ENCODE peak calls at places on chromosomes 6 and 20, in seven cellular contexts. R, F, J, W, D, O and G are unnamed samples.

GRCh38 chr6:167973092-167973880 is 24.2 kb upstream of the KIF25 start:
- DNase-seq in J (no peak), F (no peak), R (no peak), D (no peak), W (no peak), O (no peak), G (no peak)

GRCh38 chr20:31638317-31638716 is 605 bp downstream of the COX4I2 start:
- DNase-seq in R (no peak), D (no peak), F (no peak), O (no peak), J (no peak), W (no peak), G (no peak)

GRCh38 chr6:169395080-169395805 is 141.6 kb upstream of the THBS2 start:
- DNase-seq in J (no peak), O (no peak), F (no peak), R (no peak), W (no peak), D (peak), G (no peak)

GRCh38 chr20:61799928-61800327 is 265.8 kb downstream of the TAF4 start:
- DNase-seq in F (no peak), W (no peak), O (no peak), J (no peak), D (no peak), R (no peak), G (no peak)

GRCh38 chr6:137740347-137740746 is 126.7 kb upstream of the TNFAIP3 start:
- DNase-seq in R (no peak), F (no peak), D (no peak), W (no peak), O (peak), J (peak), G (no peak)

GRCh38 chr6:128057541-128058335 is 156.9 kb upstream of the THEMIS start:
- DNase-seq in J (peak), D (no peak), R (peak), W (no peak), F (no peak), O (peak), G (peak)

GRCh38 chr6:100880901-100881706 is at the start of gene ASCC3:
- DNase-seq in W (peak), O (peak), F (peak), J (peak), D (peak), R (peak), G (peak)

GRCh38 chr6:26123675-26124549 is 36.7 kb downstream of the HFE start:
- DNase-seq in O (peak), W (peak), D (peak), J (peak), F (peak), R (peak), G (peak)

GRCh38 chr6:128112494-128112893 is 211.6 kb upstream of the THEMIS start:
- DNase-seq in J (peak), R (no peak), F (no peak), W (no peak), O (no peak), D (no peak), G (no peak)

GRCh38 chr6:118719351-118720124 is 68.1 kb upstream of the CEP85L start:
- DNase-seq in W (no peak), F (no peak), D (no peak), R (no peak), O (peak), J (no peak), G (no peak)

GRCh38 chr6:42197574-42198362 is 3.0 kb upstream of the GUCA1B start:
- DNase-seq in W (no peak), F (no peak), O (peak), J (peak), R (peak), D (peak), G (peak)

GRCh38 chr20:50242863-50243609 is 52.4 kb downstream of the CEBPB start:
- DNase-seq in F (no peak), R (peak), O (no peak), W (no peak), J (no peak), D (peak), G (no peak)

GRCh38 chr6:83707829-83708545 is 914 bp downstream of the SNAP91 start:
- DNase-seq in O (peak), F (peak), W (peak), D (no peak), J (peak), R (peak), G (no peak)

GRCh38 chr6:71194730-71195129 is 93.9 kb upstream of the OGFRL1 start:
- DNase-seq in W (no peak), O (peak), D (peak), F (no peak), J (peak), R (peak), G (peak)

GRCh38 chr6:40956871-40957270 is 82.2 kb downstream of the UNC5CL start:
- DNase-seq in R (peak), W (no peak), O (peak), D (no peak), J (no peak), F (no peak), G (peak)

GRCh38 chr6:143592335-143592734 is 80.8 kb upstream of the FUCA2 start:
- DNase-seq in J (peak), R (no peak), F (no peak), D (peak), W (no peak), O (peak), G (no peak)

GRCh38 chr20:47278907-47279348 is 77.6 kb downstream of the ZMYND8 start:
- DNase-seq in F (no peak), W (no peak), R (peak), D (peak), J (no peak), O (peak), G (peak)

GRCh38 chr6:34074064-34074739 is 71.7 kb downstream of the GRM4 start:
- DNase-seq in W (no peak), O (no peak), R (no peak), D (no peak), J (no peak), F (no peak), G (no peak)

GRCh38 chr6:102848210-102848609 is 1454.7 kb downstream of the GRIK2 start:
- DNase-seq in O (no peak), R (no peak), W (no peak), D (no peak), F (no peak), J (no peak), G (no peak)

GRCh38 chr6:14017626-14018475 is 93.1 kb downstream of the RNF182 start:
- DNase-seq in J (no peak), D (no peak), O (no peak), R (no peak), F (peak), W (no peak), G (no peak)

GRCh38 chr20:50269111-50270033 is 78.7 kb downstream of the CEBPB start:
- DNase-seq in W (no peak), D (no peak), R (no peak), J (no peak), O (no peak), F (no peak), G (no peak)

GRCh38 chr20:21234816-21235215 is 68.3 kb upstream of the XRN2 start:
- DNase-seq in W (no peak), O (no peak), D (no peak), F (no peak), R (no peak), J (no peak), G (no peak)

GRCh38 chr6:28263946-28264345 is 3.0 kb upstream of the ZSCAN26 start:
- DNase-seq in R (no peak), J (no peak), F (no peak), D (no peak), O (peak), W (no peak), G (no peak)

GRCh38 chr20:46253391-46253790 is 54.9 kb downstream of the CDH22 start:
- DNase-seq in D (peak), F (no peak), J (no peak), R (no peak), W (no peak), O (peak), G (no peak)

GRCh38 chr20:49637238-49637637 is 69.3 kb upstream of the PTGIS start:
- DNase-seq in J (no peak), O (no peak), D (no peak), R (no peak), F (no peak), W (no peak), G (no peak)

GRCh38 chr6:35491558-35492541 is 5.0 kb downstream of the TEAD3 start:
- DNase-seq in D (no peak), R (no peak), O (peak), W (no peak), J (no peak), F (no peak), G (no peak)

GRCh38 chr20:6122873-6123649 is at the start of gene FERMT1:
- DNase-seq in F (peak), O (peak), D (peak), R (peak), J (peak), W (peak), G (peak)

DNA sequence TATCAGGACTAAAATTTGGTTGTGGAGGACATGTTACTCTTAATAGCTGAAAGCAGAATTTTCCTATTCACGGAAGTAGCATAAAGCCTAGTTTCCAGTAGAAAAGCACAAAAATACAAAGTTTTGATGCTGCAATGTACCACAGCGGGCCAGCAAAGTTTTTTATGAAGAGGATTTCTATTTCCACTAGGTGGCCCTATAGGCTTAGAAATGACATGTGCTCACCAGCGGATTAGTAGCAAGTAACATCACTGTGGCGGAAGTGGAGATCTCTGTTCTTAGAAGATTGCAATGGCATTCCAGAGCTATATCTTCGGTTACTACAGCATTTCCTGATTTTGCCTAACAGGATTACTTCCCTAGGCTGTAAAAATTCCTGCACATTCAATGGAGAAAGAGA is 1219.0 kb upstream of the EYS start:
- DNase-seq in F (no peak), D (peak), J (peak), R (peak), O (peak), W (no peak), G (no peak)
- TF ChIP-seq CTCF in F (no peak), D (peak), J (peak), R (no peak), O (no peak), W (peak), G (peak)

GRCh38 chr6:117547688-117548621 is 54.4 kb downstream of the GOPC start:
- DNase-seq in F (no peak), D (no peak), O (peak), W (no peak), J (no peak), R (peak), G (no peak)
- TF ChIP-seq CTCF in F (no peak), D (no peak), O (no peak), W (no peak), J (no peak), R (no peak), G (peak)

DNA sequence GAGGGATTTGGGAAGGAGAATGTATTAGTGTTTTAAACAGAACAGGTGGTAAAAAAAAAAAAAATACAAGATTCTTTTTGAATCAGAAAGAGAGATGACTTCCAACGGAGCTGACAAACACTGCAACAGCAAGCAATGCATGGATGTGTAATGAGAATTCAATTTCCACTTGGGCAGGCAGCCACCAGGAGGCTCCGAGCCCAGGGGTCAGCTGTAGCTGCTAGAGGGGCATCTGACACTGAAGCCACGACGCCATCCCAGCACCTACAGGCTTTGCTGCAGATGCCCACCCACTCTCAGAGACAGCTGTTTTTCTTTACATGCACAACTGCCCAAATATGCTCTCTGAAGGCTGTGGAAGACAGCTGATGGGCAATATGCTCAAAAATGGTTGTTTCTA is 75.4 kb downstream of the ELOVL5 start:
- DNase-seq in W (no peak), O (no peak), R (no peak), D (no peak), F (no peak), J (no peak), G (no peak)
- TF ChIP-seq CTCF in W (no peak), O (no peak), R (peak), D (no peak), F (no peak), J (peak), G (no peak)

GRCh38 chr6:113998811-113999210 is 27.9 kb upstream of the HDAC2 start:
- DNase-seq in J (no peak), F (no peak), D (no peak), O (no peak), W (no peak), R (no peak), G (no peak)

GRCh38 chr6:113995632-113996031 is 24.7 kb upstream of the HDAC2 start:
- DNase-seq in R (peak), O (peak), F (no peak), D (peak), J (peak), W (no peak), G (peak)

GRCh38 chr6:113997106-113997505 is 26.2 kb upstream of the HDAC2 start:
- DNase-seq in W (no peak), O (peak), R (peak), F (no peak), J (peak), D (peak), G (peak)

GRCh38 chr6:113999284-113999683 is 28.3 kb upstream of the HDAC2 start:
- DNase-seq in O (no peak), F (no peak), D (no peak), J (no peak), W (no peak), R (no peak), G (no peak)

GRCh38 chr6:113994934-113995342 is 24.0 kb upstream of the HDAC2 start:
- DNase-seq in F (no peak), R (peak), O (peak), J (peak), W (no peak), D (peak), G (peak)
- TF ChIP-seq CTCF in F (peak), R (peak), O (peak), J (peak), W (peak), D (peak), G (peak)

GRCh38 chr6:7640607-7641577 is 50.9 kb downstream of the SNRNP48 start:
- DNase-seq in J (peak), D (peak), R (peak), F (no peak), W (no peak), O (peak), G (peak)
- TF ChIP-seq CTCF in J (peak), D (no peak), R (no peak), F (no peak), W (no peak), O (no peak), G (peak)

GRCh38 chr6:163443985-163444553 is 29.6 kb downstream of the QKI start:
- DNase-seq in W (no peak), D (no peak), R (no peak), O (no peak), F (no peak), J (no peak), G (no peak)
- TF ChIP-seq CTCF in W (peak), D (no peak), R (no peak), O (no peak), F (peak), J (no peak), G (peak)